ENCODE peak calls at places on chromosome 2, in five cellular contexts. X is IMR-90; C is CD8-positive, alpha-beta memory T cell; V is HCT116; Z is PC-9. E is an unnamed sample.

GRCh38 chr2:203413796-203414195 is 85.6 kb downstream of the ABI2 start:
- DNase-seq in X (no peak), C (no peak), V (no peak), Z (no peak), E (no peak)

GRCh38 chr2:199861116-199861774 is 10.3 kb upstream of the FTCDNL1 start:
- DNase-seq in X (peak; percentile 38), C (no peak), V (peak; percentile 19), Z (no peak), E (peak; percentile 14)

GRCh38 chr2:27263287-27264252 is 723 bp upstream of the SLC30A3 start:
- DNase-seq in X (no peak), C (peak; percentile 15), V (no peak), Z (no peak), E (no peak)

GRCh38 chr2:35220471-35220870 is 1135.1 kb upstream of the CRIM1 start:
- DNase-seq in X (no peak), C (no peak), V (no peak), Z (peak; percentile 0), E (peak; percentile 28)

GRCh38 chr2:141929331-141930252 is 201.2 kb downstream of the LRP1B start:
- DNase-seq in X (no peak), C (no peak), V (no peak), Z (no peak), E (no peak)

GRCh38 chr2:41414486-41415230 is 633.2 kb upstream of the PKDCC start:
- DNase-seq in X (no peak), C (no peak), V (no peak), Z (no peak), E (peak; percentile 47)

GRCh38 chr2:64837116-64837704 is 152.0 kb upstream of the SLC1A4 start:
- DNase-seq in X (peak; percentile 76), C (no peak), V (peak; percentile 72), Z (peak; percentile 50), E (peak; percentile 83)

GRCh38 chr2:240255165-240255491 is 114.7 kb upstream of the OTOS start:
- DNase-seq in X (no peak), C (no peak), V (no peak), Z (no peak), E (no peak)

GRCh38 chr2:205060269-205060668 is 515.0 kb downstream of the PARD3B start:
- DNase-seq in X (peak; percentile 89), C (no peak), V (no peak), Z (no peak), E (peak; percentile 49)

GRCh38 chr2:29487967-29488550 is 372.8 kb downstream of the CLIP4 start:
- DNase-seq in X (peak; percentile 63), C (no peak), V (no peak), Z (no peak), E (no peak)

GRCh38 chr2:170492010-170492409 is 223.1 kb upstream of the SP5 start:
- DNase-seq in X (no peak), C (no peak), V (no peak), Z (no peak), E (no peak)

GRCh38 chr2:106197878-106198277 is 3.8 kb upstream of the UXS1 start:
- DNase-seq in X (peak; percentile 92), C (no peak), V (no peak), Z (peak; percentile 8), E (peak; percentile 51)

GRCh38 chr2:133378386-133378785 is 189.9 kb downstream of the NCKAP5 start:
- DNase-seq in X (no peak), C (no peak), V (no peak), Z (no peak), E (no peak)

GRCh38 chr2:218626369-218626768 is 18.7 kb downstream of the PLCD4 start:
- DNase-seq in X (no peak), C (no peak), V (no peak), Z (no peak), E (no peak)

GRCh38 chr2:218465987-218466633 is 47.2 kb downstream of the VIL1 start:
- DNase-seq in X (peak; percentile 36), C (peak; percentile 6), V (no peak), Z (no peak), E (peak; percentile 22)

GRCh38 chr2:147236601-147237000 is 608.2 kb upstream of the ACVR2A start:
- DNase-seq in X (no peak), C (no peak), V (no peak), Z (no peak), E (no peak)

GRCh38 chr2:17518212-17519154 is at the start of gene RAD51AP2:
- DNase-seq in X (peak; percentile 66), C (no peak), V (peak; percentile 75), Z (peak; percentile 71), E (peak; percentile 61)

GRCh38 chr2:50953021-50953420 is 78.9 kb downstream of the NRXN1 start:
- DNase-seq in X (peak; percentile 68), C (no peak), V (peak; percentile 38), Z (no peak), E (peak; percentile 93)

GRCh38 chr2:8304821-8305766 is 376.8 kb upstream of the ID2 start:
- DNase-seq in X (no peak), C (no peak), V (no peak), Z (no peak), E (no peak)

GRCh38 chr2:161681043-161681442 is 56.8 kb downstream of the SLC4A10 start:
- DNase-seq in X (no peak), C (no peak), V (peak; percentile 57), Z (no peak), E (peak; percentile 52)

DNA sequence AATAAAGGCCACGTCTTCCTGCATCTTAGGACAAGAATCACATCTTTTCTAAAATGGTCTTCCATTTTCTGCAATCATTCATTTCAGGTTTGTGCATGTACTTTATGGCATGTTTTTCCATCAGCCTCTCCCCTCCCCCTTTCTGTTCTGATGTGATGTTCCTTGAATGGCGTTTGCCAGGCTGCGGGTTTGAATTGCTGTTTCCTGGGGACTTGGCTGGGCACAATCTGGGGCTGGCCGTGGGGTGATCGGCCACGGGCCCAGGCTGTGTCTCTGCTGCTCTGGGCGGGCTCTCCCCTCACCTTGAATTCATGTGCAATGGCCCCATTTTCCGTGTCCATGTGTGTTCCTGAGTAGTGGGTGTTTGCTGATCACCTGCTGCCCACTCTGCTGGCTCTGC is 15.2 kb downstream of the DGKD start:
- DNase-seq in X (no peak), C (no peak), V (no peak), Z (no peak), E (no peak)
- H3K4me1 ChIP-seq in X (no peaks in the 10 kb centered on the region), C (no peaks in the 10 kb centered on the region), V (no peaks in the 10 kb centered on the region), Z (no peaks in the 10 kb centered on the region), E (no peaks in the 10 kb centered on the region)

GRCh38 chr2:237980087-237980486 is 13.3 kb downstream of the UBE2F start:
- DNase-seq in X (no peak), C (no peak), V (no peak), Z (no peak), E (no peak)

GRCh38 chr2:237980751-237981150 is 13.9 kb downstream of the UBE2F start:
- DNase-seq in X (no peak), C (no peak), V (no peak), Z (peak; percentile 49), E (no peak)

GRCh38 chr2:237977380-237977779 is 10.6 kb downstream of the UBE2F start:
- DNase-seq in X (no peak), C (no peak), V (no peak), Z (no peak), E (no peak)

GRCh38 chr2:237979331-237979730 is 12.5 kb downstream of the UBE2F start:
- DNase-seq in X (no peak), C (no peak), V (no peak), Z (no peak), E (no peak)

GRCh38 chr2:237978058-237978712 is 11.4 kb downstream of the UBE2F start:
- DNase-seq in X (peak; percentile 30), C (no peak), V (no peak), Z (no peak), E (no peak)
- H3K4me1 ChIP-seq in X (peaks cover 5% of the 10 kb centered on the region), C (peaks cover 36% of the 10 kb centered on the region), V (no peaks in the 10 kb centered on the region), Z (peaks cover 52% of the 10 kb centered on the region), E (peaks cover 8% of the 10 kb centered on the region)

DNA sequence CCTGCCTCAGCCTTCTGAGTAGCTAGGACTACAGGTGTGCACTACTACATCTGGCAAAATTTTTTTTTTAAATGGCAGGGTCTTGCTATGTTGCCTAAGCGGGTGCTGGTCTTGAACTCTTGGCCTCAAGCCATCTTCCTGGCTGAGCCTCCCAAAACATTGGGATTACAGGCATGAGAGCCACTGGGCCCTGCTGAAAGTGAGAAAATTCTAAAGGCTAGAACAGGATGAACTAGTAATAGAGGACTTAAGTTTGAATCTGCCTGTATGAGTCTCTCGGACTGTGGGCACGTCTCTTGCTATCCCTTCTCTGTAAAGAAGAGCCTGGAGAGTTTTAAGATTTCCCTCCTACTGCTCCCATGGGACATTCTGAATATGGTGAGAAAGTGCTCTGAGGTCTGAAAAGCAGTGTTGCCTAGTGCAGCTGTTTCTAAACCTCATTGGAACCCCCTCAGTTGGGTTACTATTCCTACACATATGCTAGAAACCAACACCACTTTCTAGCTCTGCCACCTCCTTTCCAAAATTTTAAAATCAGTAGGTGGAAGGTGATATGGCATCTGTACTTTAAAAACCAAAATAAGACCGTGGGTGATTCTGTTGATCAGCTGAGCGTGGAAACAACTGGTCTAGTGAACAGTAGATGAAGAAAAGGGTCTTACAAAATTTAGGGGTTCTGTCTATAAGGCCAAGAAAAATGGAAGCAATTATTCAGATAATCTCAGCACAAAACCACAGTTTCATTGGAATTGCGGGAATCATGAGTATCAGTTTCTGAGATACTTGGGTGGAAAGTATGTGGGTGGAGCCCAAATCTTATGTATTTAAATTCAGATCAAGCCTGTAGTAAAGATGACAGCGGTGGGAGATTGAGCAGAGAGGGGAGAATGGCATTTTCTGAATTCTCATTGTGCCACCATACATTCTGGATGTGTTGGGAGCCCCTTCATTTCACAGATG is 259.8 kb upstream of the CXCR4 start:
- DNase-seq in X (no peak), C (no peak), V (no peak), Z (no peak), E (no peak)
- H3K4me1 ChIP-seq in X (no peaks in the 10 kb centered on the region), C (peaks cover 35% of the 10 kb centered on the region), V (no peaks in the 10 kb centered on the region), Z (no peaks in the 10 kb centered on the region), E (peaks cover 7% of the 10 kb centered on the region)

DNA sequence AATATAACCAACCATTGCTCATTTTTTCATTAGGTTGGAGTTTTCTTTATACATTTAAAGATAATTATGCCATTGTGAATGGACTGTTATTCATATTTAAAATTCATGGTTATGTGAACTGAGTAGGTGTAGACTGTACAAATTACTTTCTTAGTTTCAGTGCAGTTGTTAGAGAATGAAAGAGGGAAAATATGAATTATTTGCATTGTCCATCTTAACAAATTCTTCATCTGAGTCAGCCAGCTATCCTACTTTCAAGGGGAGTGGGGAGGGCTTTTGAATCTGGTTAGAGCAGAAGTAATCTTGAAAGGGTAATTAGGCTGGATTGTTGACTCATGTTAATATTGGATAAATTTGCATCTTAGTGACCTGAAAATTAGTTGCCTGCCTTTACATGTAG is 212.0 kb downstream of the MCFD2 start:
- DNase-seq in X (no peak), C (no peak), V (no peak), Z (no peak), E (no peak)
- H3K4me1 ChIP-seq in X (peaks cover 7% of the 10 kb centered on the region), C (peaks cover 10% of the 10 kb centered on the region), V (peaks cover 12% of the 10 kb centered on the region), Z (peaks cover 13% of the 10 kb centered on the region), E (peaks cover 17% of the 10 kb centered on the region)

GRCh38 chr2:128768066-128768465 is 449.4 kb upstream of the HS6ST1 start:
- DNase-seq in X (no peak), C (no peak), V (no peak), Z (no peak), E (no peak)
- H3K4me1 ChIP-seq in X (no peaks in the 10 kb centered on the region), C (no peaks in the 10 kb centered on the region), V (no peaks in the 10 kb centered on the region), Z (no peaks in the 10 kb centered on the region), E (no peaks in the 10 kb centered on the region)

E was measured in foreskin keratinocyte.